ENCODE peak calls at places on chromosomes 3 and 15, in six cellular contexts. H is IMR-90, F is PC-3, L is neural progenitor cell, A is MM.1S, O is PC-9. S is an unnamed sample.

GRCh38 chr15:100762289-100762688 is 117.3 kb upstream of the ALDH1A3 start:
- DNase-seq in H (no peak), A (no peak), L (no peak), O (no peak), F (no peak), S (no peak)

GRCh38 chr15:66720206-66721010 is 18.4 kb downstream of the SMAD6 start:
- DNase-seq in O (peak), A (no peak), H (peak), L (no peak), F (peak), S (peak)

GRCh38 chr3:44080507-44080906 is 161.2 kb upstream of the TOPAZ1 start:
- DNase-seq in H (no peak), O (no peak), F (no peak), L (no peak), A (no peak), S (no peak)

GRCh38 chr3:58801541-58801940 is 135.0 kb upstream of the FAM3D start:
- DNase-seq in H (no peak), L (no peak), F (no peak), O (no peak), A (no peak), S (no peak)

GRCh38 chr15:87816016-87816415 is 440.5 kb downstream of the NTRK3 start:
- DNase-seq in F (no peak), O (no peak), H (peak), L (no peak), A (no peak), S (no peak)

GRCh38 chr3:102737353-102737752 is 302.5 kb downstream of the ZPLD1 start:
- DNase-seq in A (no peak), L (no peak), H (no peak), O (no peak), F (no peak), S (no peak)

GRCh38 chr3:38006031-38006430 is 15.4 kb downstream of the VILL start:
- DNase-seq in A (no peak), L (no peak), F (no peak), H (no peak), O (no peak), S (no peak)

GRCh38 chr3:105527949-105528348 is 161.2 kb downstream of the ALCAM start:
- DNase-seq in F (peak), A (no peak), L (no peak), O (peak), H (peak), S (no peak)

GRCh38 chr3:195802795-195803194 is 8.9 kb downstream of the MUC4 start:
- DNase-seq in H (no peak), O (no peak), F (no peak), A (no peak), L (no peak), S (peak)

GRCh38 chr3:142337994-142338393 is 109.8 kb downstream of the XRN1 start:
- DNase-seq in H (no peak), A (no peak), F (no peak), O (no peak), L (no peak), S (no peak)

GRCh38 chr3:69669070-69669469 is 70.2 kb upstream of the MITF start:
- DNase-seq in O (no peak), F (peak), L (no peak), H (no peak), A (no peak), S (no peak)

GRCh38 chr3:123448503-123449091 is at the start of gene ADCY5:
- DNase-seq in L (peak), O (no peak), A (no peak), H (no peak), F (no peak), S (peak)

GRCh38 chr3:139044366-139045210 is at the start of gene PRR23C:
- DNase-seq in A (no peak), O (no peak), F (no peak), L (no peak), H (no peak), S (no peak)

GRCh38 chr3:72820405-72820804 is 27.8 kb downstream of the SHQ1 start:
- DNase-seq in A (no peak), O (no peak), L (no peak), F (peak), H (peak), S (no peak)

GRCh38 chr3:24272875-24273274 is 221.8 kb downstream of the THRB start:
- DNase-seq in O (no peak), A (no peak), L (no peak), H (no peak), F (peak), S (no peak)

GRCh38 chr3:107271787-107272387 is 105.4 kb upstream of the CCDC54 start:
- DNase-seq in F (peak), H (peak), L (peak), O (no peak), A (peak), S (peak)

GRCh38 chr15:62400778-62401177 is 235.7 kb upstream of the C2CD4B start:
- DNase-seq in H (no peak), L (no peak), F (no peak), A (no peak), O (no peak), S (no peak)

GRCh38 chr15:56356616-56357015 is 8.6 kb upstream of the TEX9 start:
- DNase-seq in L (no peak), H (no peak), F (peak), O (peak), A (peak), S (no peak)

GRCh38 chr3:48756640-48757039 is 39.6 kb upstream of the IP6K2 start:
- DNase-seq in F (peak), L (no peak), A (no peak), H (no peak), O (no peak), S (peak)

GRCh38 chr3:99562138-99562537 is 76.3 kb upstream of the COL8A1 start:
- DNase-seq in O (no peak), H (peak), F (peak), A (no peak), L (peak), S (peak)

GRCh38 chr15:70461017-70461416 is 302.3 kb downstream of the UACA start:
- DNase-seq in H (no peak), A (no peak), F (no peak), O (no peak), L (no peak), S (no peak)
- H3K4me2 ChIP-seq in H (no peak), A (peak), F (no peak), O (no peak), L (no peak), S (no peak)

DNA sequence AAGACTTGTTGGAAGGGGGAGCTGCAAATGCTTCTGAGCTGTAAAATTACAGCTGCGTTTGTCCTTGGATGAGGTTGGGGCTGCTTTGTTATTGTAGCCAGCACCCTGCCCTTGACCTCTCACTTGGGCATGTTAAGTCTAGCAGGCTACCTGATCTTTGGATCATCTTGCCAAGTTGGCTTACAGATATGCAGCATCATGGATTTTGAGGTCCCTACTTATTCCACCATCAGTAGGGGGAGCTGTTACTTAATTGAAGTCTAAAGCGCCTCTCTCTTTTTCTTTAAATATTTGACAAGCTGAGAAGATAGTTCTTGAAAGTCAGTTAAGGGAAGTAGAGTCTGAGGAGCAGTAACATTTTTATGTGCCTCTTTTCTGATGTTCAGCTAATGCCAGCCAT is 793.0 kb downstream of the MCTP2 start:
- DNase-seq in H (peak), F (peak), O (no peak), A (peak), L (peak), S (peak)
- TF ChIP-seq CTCF in H (peak), F (peak), O (peak), A (peak), L (peak), S (peak)

DNA sequence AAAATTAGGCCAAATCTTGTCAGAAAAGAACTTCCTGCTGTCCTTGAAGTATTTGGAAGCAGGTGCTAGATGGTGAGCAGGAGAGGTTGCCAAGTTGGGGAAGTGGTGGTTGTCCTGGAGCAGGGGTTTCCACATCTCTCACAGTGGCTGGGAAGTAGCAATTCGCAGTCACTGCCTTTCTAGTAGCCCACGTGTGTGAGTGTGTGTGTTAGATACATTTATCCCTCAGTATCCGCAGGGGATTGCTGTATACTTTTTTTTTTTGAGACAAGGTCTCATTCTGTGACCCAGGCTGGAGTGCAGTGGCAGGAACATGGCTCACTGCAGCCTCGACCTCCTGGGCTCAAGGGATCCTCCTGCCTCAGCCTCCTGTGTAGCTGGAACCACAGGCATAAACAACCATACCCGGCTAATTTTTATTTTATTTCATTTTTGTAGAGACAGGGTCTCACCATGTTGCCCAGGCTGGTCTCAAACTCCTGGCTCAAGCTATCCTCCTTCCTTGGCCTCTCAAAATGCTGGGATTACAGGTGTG is 779 bp downstream of the PPCDC start:
- DNase-seq in H (peak), L (peak), F (peak), A (peak), O (no peak), S (peak)
- H2AFZ ChIP-seq in H (peak), L (peak), F (peak), A (no peak), O (peak), S (peak)

DNA sequence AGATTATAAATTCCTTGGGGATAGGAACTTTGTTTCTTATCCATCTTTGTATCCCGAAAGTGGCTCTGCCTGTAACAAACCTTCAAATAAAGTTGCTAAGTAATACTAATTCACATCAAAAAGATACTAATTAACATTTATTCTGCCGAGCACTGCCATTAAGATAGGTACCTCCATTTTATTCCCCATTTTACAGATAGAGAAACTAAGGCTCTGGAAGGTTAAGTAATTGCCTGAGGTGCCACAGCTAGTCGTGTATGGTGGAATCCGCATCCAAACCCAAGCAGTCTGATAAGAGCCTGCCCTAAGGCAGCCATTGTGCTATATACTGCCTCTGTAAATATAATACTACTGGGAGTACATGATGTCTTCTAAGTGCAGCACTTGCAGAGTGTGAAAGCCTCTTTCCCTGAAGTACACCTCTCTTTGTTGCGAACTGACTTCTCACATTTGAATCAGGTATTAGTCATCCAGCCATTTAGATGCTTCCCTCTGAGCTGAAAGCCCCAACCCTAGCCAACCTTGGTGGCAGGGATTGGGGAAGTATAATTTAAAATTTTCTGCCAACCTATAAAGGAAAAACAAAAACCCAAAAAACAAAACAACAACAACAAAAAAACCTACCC is 78.5 kb upstream of the CHD2 start:
- DNase-seq in F (peak), A (no peak), L (no peak), H (peak), O (no peak), S (no peak)
- H3K4me2 ChIP-seq in F (peak), A (no peak), L (peak), H (no peak), O (peak), S (peak)

GRCh38 chr3:4580346-4581019 is 87.3 kb downstream of the ITPR1 start:
- DNase-seq in L (no peak), O (no peak), A (no peak), F (no peak), H (no peak), S (no peak)
- TF ChIP-seq CTCF in L (no peak), O (no peak), A (no peak), F (no peak), H (no peak), S (no peak)

GRCh38 chr3:2793987-2794386 is 316.2 kb downstream of the IL5RA start:
- DNase-seq in L (no peak), F (no peak), A (no peak), H (no peak), O (no peak), S (no peak)
- H2AFZ ChIP-seq in L (no peak), F (no peak), A (no peak), H (no peak), O (no peak), S (no peak)

GRCh38 chr3:65871305-65872141 is 167.2 kb downstream of the MAGI1 start:
- DNase-seq in L (peak), O (no peak), H (peak), A (no peak), F (no peak), S (peak)
- H3K4me2 ChIP-seq in L (peak), O (no peak), H (no peak), A (no peak), F (no peak), S (peak)

GRCh38 chr3:16264708-16265454 is at the start of the genes DPH3 and OXNAD1:
- DNase-seq in A (peak), H (peak), F (peak), O (peak), L (peak), S (peak)
- TF ChIP-seq CTCF in A (no peak), H (no peak), F (no peak), O (no peak), L (no peak), S (no peak)

GRCh38 chr3:52892290-52892624 is 5.1 kb downstream of the STIMATE start:
- DNase-seq in F (no peak), A (no peak), L (no peak), O (no peak), H (no peak), S (no peak)

GRCh38 chr3:52893723-52894122 is 3.6 kb downstream of the STIMATE start:
- DNase-seq in F (no peak), L (no peak), H (no peak), A (no peak), O (no peak), S (no peak)

GRCh38 chr3:52891164-52891563 is 6.2 kb downstream of the STIMATE start:
- DNase-seq in O (no peak), H (no peak), A (no peak), L (no peak), F (no peak), S (no peak)

GRCh38 chr3:52891615-52892081 is 5.7 kb downstream of the STIMATE start:
- DNase-seq in L (no peak), H (peak), A (no peak), O (no peak), F (no peak), S (peak)

GRCh38 chr3:52892625-52893311 is 4.6 kb downstream of the STIMATE start:
- DNase-seq in A (peak), H (no peak), O (no peak), F (no peak), L (no peak), S (no peak)
- H2AFZ ChIP-seq in A (peak), H (no peak), O (no peak), F (no peak), L (no peak), S (no peak)

DNA sequence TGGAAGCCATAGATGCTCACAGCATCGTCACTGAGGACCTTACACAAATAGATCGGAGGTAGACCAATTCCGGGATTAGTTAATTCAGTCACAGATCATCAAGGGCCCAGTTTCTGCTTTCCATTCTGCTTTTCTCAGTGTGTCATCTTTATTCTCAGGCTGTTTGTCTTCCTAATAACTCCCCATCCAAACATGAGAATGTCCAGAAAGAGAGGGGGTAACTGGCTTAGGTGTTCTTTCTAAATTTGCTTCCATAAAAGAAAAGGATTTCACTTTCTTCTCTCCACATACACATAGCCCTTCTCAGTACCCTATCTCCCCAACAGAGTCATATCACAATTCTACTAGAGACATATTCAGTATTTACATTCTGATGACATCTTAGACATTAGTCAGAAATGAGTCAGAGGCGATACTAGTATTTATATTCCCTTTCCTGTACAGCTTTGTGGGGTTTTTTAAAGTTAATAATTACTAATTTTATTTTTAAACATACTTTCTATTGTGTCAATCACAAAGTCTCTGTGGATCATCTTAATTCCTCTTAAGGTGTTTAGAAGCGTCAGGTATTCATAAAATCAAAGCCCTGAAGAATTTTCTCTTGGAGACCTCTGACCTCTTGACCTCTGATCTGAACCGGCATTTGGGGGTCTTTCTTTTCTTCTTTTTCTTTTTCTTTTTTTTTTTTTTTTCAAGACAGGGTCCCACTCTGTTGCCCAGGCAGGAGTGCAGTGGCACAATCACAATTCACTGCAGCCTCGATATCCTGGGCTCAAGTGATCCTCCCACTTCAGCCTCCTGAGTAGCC is 24.3 kb upstream of the IL12A start:
- DNase-seq in L (no peak), O (no peak), A (no peak), H (peak), F (peak), S (peak)
- H3K4me2 ChIP-seq in L (no peak), O (peak), A (no peak), H (peak), F (peak), S (no peak)

S was measured in hepatocyte.